ENCODE peak calls at places on chromosomes 11 and 22, in nine cellular contexts. L, V, M, R, P, N, C, X and F are unnamed samples.

GRCh38 chr11:34395916-34396555 is 38.2 kb upstream of the ABTB2 start:
- DNase-seq in L (no peak), V (peak), M (peak), R (no peak), P (no peak), N (no peak), C (no peak), X (no peak), F (no peak)

GRCh38 chr11:121035169-121035755 is 11.4 kb downstream of the TBCEL start:
- DNase-seq in L (no peak), V (no peak), M (no peak), R (no peak), P (no peak), N (no peak), C (no peak), X (no peak), F (no peak)

GRCh38 chr11:83725718-83726117 is 439.6 kb upstream of the CCDC90B start:
- DNase-seq in L (no peak), V (no peak), M (no peak), R (no peak), P (no peak), N (peak), C (no peak), X (peak), F (no peak)

GRCh38 chr22:21937041-21937820 is 15.4 kb downstream of the PPM1F start:
- DNase-seq in L (no peak), V (peak), M (peak), R (no peak), P (no peak), N (no peak), C (no peak), X (no peak), F (no peak)

GRCh38 chr11:73241300-73241699 is 23.2 kb downstream of the P2RY2 start:
- DNase-seq in L (no peak), V (no peak), M (no peak), R (no peak), P (no peak), N (no peak), C (no peak), X (no peak), F (no peak)

GRCh38 chr11:68312117-68312779 is at the start of gene LRP5:
- DNase-seq in L (peak), V (peak), M (peak), R (peak), P (no peak), N (peak), C (peak), X (peak), F (peak)

GRCh38 chr11:13114566-13115465 is 105.7 kb downstream of the RASSF10 start:
- DNase-seq in L (no peak), V (peak), M (peak), R (peak), P (no peak), N (peak), C (peak), X (peak), F (no peak)

GRCh38 chr11:75498556-75499255 is 27.0 kb downstream of the GDPD5 start:
- DNase-seq in L (no peak), V (peak), M (peak), R (no peak), P (no peak), N (no peak), C (no peak), X (no peak), F (no peak)

GRCh38 chr11:119056397-119056999 is 507 bp downstream of the HYOU1 start:
- DNase-seq in L (peak), V (peak), M (peak), R (peak), P (no peak), N (peak), C (peak), X (peak), F (peak)

GRCh38 chr11:16612801-16613400 is 125.5 kb upstream of the C11orf58 start:
- DNase-seq in L (no peak), V (peak), M (no peak), R (peak), P (no peak), N (peak), C (peak), X (peak), F (no peak)

GRCh38 chr11:40417627-40418026 is 1041.8 kb downstream of the LRRC4C start:
- DNase-seq in L (no peak), V (no peak), M (no peak), R (no peak), P (no peak), N (no peak), C (no peak), X (no peak), F (no peak)

GRCh38 chr11:65493367-65494176 is 5.3 kb upstream of the MALAT1 start:
- DNase-seq in L (no peak), V (peak), M (peak), R (peak), P (peak), N (peak), C (no peak), X (peak), F (no peak)

GRCh38 chr11:62770778-62771143 is 435 bp upstream of the TAF6L start:
- DNase-seq in L (no peak), V (peak), M (no peak), R (no peak), P (no peak), N (peak), C (peak), X (peak), F (peak)

GRCh38 chr11:106246495-106246894 is 169.0 kb downstream of the AASDHPPT start:
- DNase-seq in L (no peak), V (no peak), M (no peak), R (no peak), P (no peak), N (no peak), C (no peak), X (no peak), F (no peak)

GRCh38 chr11:79414644-79415317 is 26.0 kb downstream of the TENM4 start:
- DNase-seq in L (no peak), V (peak), M (peak), R (no peak), P (no peak), N (no peak), C (no peak), X (no peak), F (no peak)

GRCh38 chr11:14924291-14924690 is 32.3 kb upstream of the CYP2R1 start:
- DNase-seq in L (no peak), V (no peak), M (no peak), R (no peak), P (no peak), N (no peak), C (no peak), X (no peak), F (no peak)

GRCh38 chr11:46055371-46055770 is 65.9 kb downstream of the PHF21A start:
- DNase-seq in L (no peak), V (peak), M (no peak), R (peak), P (no peak), N (peak), C (no peak), X (peak), F (no peak)

GRCh38 chr22:20141186-20142077 is 9.4 kb downstream of the CCDC188 start:
- DNase-seq in L (no peak), V (peak), M (no peak), R (no peak), P (no peak), N (no peak), C (no peak), X (no peak), F (no peak)

GRCh38 chr11:130209944-130210854 is 50.6 kb downstream of the ST14 start:
- DNase-seq in L (no peak), V (no peak), M (no peak), R (no peak), P (no peak), N (no peak), C (no peak), X (no peak), F (no peak)

GRCh38 chr22:46776486-46776826 is 14.0 kb downstream of the TBC1D22A start:
- DNase-seq in L (no peak), V (no peak), M (no peak), R (no peak), P (no peak), N (no peak), C (no peak), X (no peak), F (peak)

GRCh38 chr22:38135133-38135706 is 24.7 kb upstream of the BAIAP2L2 start:
- DNase-seq in L (no peak), V (peak), M (peak), R (no peak), P (peak), N (no peak), C (no peak), X (no peak), F (no peak)

GRCh38 chr11:124961972-124962609 is 8.1 kb downstream of the CCDC15 start:
- DNase-seq in L (peak), V (peak), M (peak), R (peak), P (peak), N (peak), C (peak), X (peak), F (peak)

GRCh38 chr11:17596310-17596669 is 49.2 kb downstream of the OTOG start:
- DNase-seq in L (no peak), V (no peak), M (no peak), R (no peak), P (no peak), N (no peak), C (no peak), X (no peak), F (no peak)

GRCh38 chr22:46750861-46751260 is 11.6 kb upstream of the TBC1D22A start:
- DNase-seq in L (no peak), V (no peak), M (no peak), R (no peak), P (no peak), N (no peak), C (no peak), X (no peak), F (no peak)

GRCh38 chr11:58924230-58924629 is 15.1 kb upstream of the GLYATL1 start:
- DNase-seq in L (no peak), V (no peak), M (no peak), R (peak), P (no peak), N (no peak), C (no peak), X (no peak), F (no peak)

GRCh38 chr22:38713921-38714320 is 8.2 kb downstream of the GTPBP1 start:
- DNase-seq in L (no peak), V (no peak), M (no peak), R (no peak), P (no peak), N (peak), C (no peak), X (no peak), F (no peak)

GRCh38 chr11:108916290-108916689 is 251.4 kb downstream of the DDX10 start:
- DNase-seq in L (no peak), V (peak), M (peak), R (no peak), P (no peak), N (no peak), C (no peak), X (no peak), F (no peak)

GRCh38 chr11:96050435-96051182 is 126.7 kb upstream of the MTMR2 start:
- DNase-seq in L (no peak), V (peak), M (peak), R (no peak), P (no peak), N (no peak), C (no peak), X (peak), F (no peak)

GRCh38 chr11:8597182-8597581 is 3.2 kb upstream of the STK33 start:
- DNase-seq in L (no peak), V (peak), M (peak), R (no peak), P (no peak), N (no peak), C (no peak), X (no peak), F (no peak)

GRCh38 chr22:31944700-31945477 is 554 bp downstream of the YWHAH start:
- DNase-seq in L (peak), V (peak), M (peak), R (no peak), P (no peak), N (peak), C (peak), X (peak), F (peak)

GRCh38 chr11:76824083-76824939 is 36.4 kb upstream of the ACER3 start:
- DNase-seq in L (no peak), V (peak), M (peak), R (no peak), P (peak), N (peak), C (no peak), X (no peak), F (no peak)

GRCh38 chr11:122524532-122524882 is 131.0 kb upstream of the UBASH3B start:
- DNase-seq in L (no peak), V (peak), M (no peak), R (peak), P (no peak), N (peak), C (peak), X (peak), F (no peak)
- TF ChIP-seq EZH2phosphoT487 in L (no peak), V (no peak), M (no peak), R (no peak), P (no peak), N (no peak), C (no peak), X (no peak), F (no peak)

DNA sequence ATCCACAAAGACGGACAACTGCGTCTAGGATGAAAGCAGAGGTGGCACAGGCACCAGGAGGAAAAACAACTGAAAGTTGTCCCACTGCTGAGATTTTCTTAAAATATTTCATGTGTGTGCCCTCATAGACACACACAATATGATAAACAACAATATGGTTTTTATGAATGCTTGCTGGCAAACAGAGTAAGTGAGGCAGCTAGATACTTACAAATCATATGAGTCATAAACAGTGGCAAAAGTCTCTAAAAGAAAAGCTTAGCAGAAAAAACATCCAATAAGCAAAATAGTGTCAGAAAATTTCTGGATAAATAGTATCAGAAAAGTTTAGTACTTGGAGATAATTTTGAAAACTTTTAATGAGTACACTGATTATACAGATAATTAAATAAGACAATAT is 101.2 kb upstream of the DDI1 start:
- DNase-seq in L (no peak), V (peak), M (no peak), R (no peak), P (no peak), N (no peak), C (no peak), X (no peak), F (no peak)
- TF ChIP-seq EZH2phosphoT487 in L (no peak), V (no peak), M (no peak), R (no peak), P (no peak), N (no peak), C (no peak), X (no peak), F (no peak)

GRCh38 chr11:102983491-102983890 is 28.0 kb upstream of the MMP13 start:
- DNase-seq in L (no peak), V (no peak), M (no peak), R (no peak), P (no peak), N (no peak), C (no peak), X (no peak), F (no peak)
- TF ChIP-seq EZH2phosphoT487 in L (no peak), V (no peak), M (no peak), R (no peak), P (no peak), N (no peak), C (no peak), X (no peak), F (no peak)

GRCh38 chr11:114061053-114062049 is 1.8 kb downstream of the ZBTB16 start:
- DNase-seq in L (no peak), V (peak), M (no peak), R (peak), P (no peak), N (peak), C (peak), X (peak), F (no peak)

GRCh38 chr11:114059278-114059983 is at the start of gene ZBTB16:
- DNase-seq in L (no peak), V (peak), M (no peak), R (peak), P (no peak), N (peak), C (peak), X (peak), F (no peak)

GRCh38 chr11:114058871-114059277 is 637 bp upstream of the ZBTB16 start:
- DNase-seq in L (no peak), V (peak), M (no peak), R (peak), P (no peak), N (peak), C (no peak), X (peak), F (no peak)

GRCh38 chr11:114059984-114060401 is 482 bp downstream of the ZBTB16 start:
- DNase-seq in L (no peak), V (peak), M (no peak), R (peak), P (no peak), N (peak), C (no peak), X (no peak), F (no peak)

GRCh38 chr11:114060402-114061052 is 1.0 kb downstream of the ZBTB16 start:
- DNase-seq in L (no peak), V (peak), M (no peak), R (peak), P (no peak), N (peak), C (peak), X (peak), F (no peak)
- TF ChIP-seq EZH2phosphoT487 in L (no peak), V (no peak), M (peak), R (no peak), P (no peak), N (no peak), C (no peak), X (no peak), F (no peak)